ENCODE peak calls at places on chromosome 18, in five cellular contexts. P is omental fat pad; K is HTR-8/SVneo; S is stimulated activated CD4-positive, alpha-beta T cell treated with anti-CD3 and anti-CD28 coated beads, Interleukin-2, amount 100 ng/mL, for 48 hours; F is Ammon's horn. V is an unnamed sample.

GRCh38 chr18:48412339-48412929 is 3.3 kb upstream of the ZBTB7C start:
- DNase-seq in S (no peak), F (peak), P (no peak), K (peak), V (no peak)

GRCh38 chr18:79528846-79529245 is 133.1 kb downstream of the NFATC1 start:
- DNase-seq in F (peak), S (peak), P (peak), K (peak), V (peak)

GRCh38 chr18:48982269-48982668 is 31.5 kb upstream of the SMAD7 start:
- DNase-seq in F (no peak), S (no peak), K (no peak), P (no peak), V (no peak)

GRCh38 chr18:69703461-69703860 is 244.2 kb downstream of the CD226 start:
- DNase-seq in F (no peak), P (no peak), S (no peak), K (no peak), V (no peak)

GRCh38 chr18:36365836-36366775 is 68.6 kb downstream of the FHOD3 start:
- DNase-seq in S (no peak), F (no peak), K (no peak), P (no peak), V (no peak)

GRCh38 chr18:31581498-31582197 is 10.0 kb upstream of the TTR start:
- DNase-seq in P (no peak), F (no peak), S (no peak), K (peak), V (no peak)

GRCh38 chr18:69220529-69220928 is 180.2 kb upstream of the DOK6 start:
- DNase-seq in K (no peak), S (no peak), F (no peak), P (no peak), V (no peak)

GRCh38 chr18:6219116-6219717 is 195.5 kb downstream of the L3MBTL4 start:
- DNase-seq in P (no peak), S (no peak), F (peak), K (peak), V (no peak)

GRCh38 chr18:58562146-58562998 is 66.5 kb downstream of the ALPK2 start:
- DNase-seq in S (no peak), K (no peak), P (no peak), F (no peak), V (no peak)

GRCh38 chr18:55585586-55586521 is 2.1 kb downstream of the TCF4 start:
- DNase-seq in F (peak), K (no peak), P (no peak), S (no peak), V (no peak)

GRCh38 chr18:73119574-73119973 is 251.8 kb upstream of the NETO1 start:
- DNase-seq in F (no peak), P (no peak), S (no peak), K (no peak), V (no peak)

GRCh38 chr18:61292280-61292679 is 41.0 kb upstream of the CDH20 start:
- DNase-seq in F (no peak), K (no peak), S (no peak), P (no peak), V (no peak)

GRCh38 chr18:48563027-48563426 is 24.2 kb downstream of the CTIF start:
- DNase-seq in F (no peak), S (no peak), K (peak), P (no peak), V (no peak)

GRCh38 chr18:79851981-79852380 is 54.2 kb downstream of the KCNG2 start:
- DNase-seq in P (no peak), F (no peak), K (no peak), S (no peak), V (no peak)

GRCh38 chr18:31511098-31511497 is 13.1 kb downstream of the DSG2 start:
- DNase-seq in S (no peak), F (no peak), P (no peak), K (no peak), V (no peak)

GRCh38 chr18:70154591-70155194 is 50.8 kb downstream of the RTTN start:
- DNase-seq in P (no peak), S (no peak), K (peak), F (no peak), V (no peak)

GRCh38 chr18:43665239-43665788 is 388.0 kb upstream of the SYT4 start:
- DNase-seq in S (no peak), K (peak), F (peak), P (no peak), V (no peak)

GRCh38 chr18:62953663-62954062 is 238.3 kb downstream of the PHLPP1 start:
- DNase-seq in K (no peak), F (no peak), P (no peak), S (no peak), V (no peak)

GRCh38 chr18:29874519-29875098 is 1167.9 kb downstream of the DSC3 start:
- DNase-seq in K (peak), S (no peak), F (peak), P (no peak), V (no peak)

GRCh38 chr18:57789105-57789504 is 14.0 kb downstream of the ATP8B1 start:
- DNase-seq in F (no peak), P (no peak), S (no peak), K (no peak), V (no peak)

GRCh38 chr18:46917808-46918600 is 602 bp downstream of the KATNAL2 start:
- DNase-seq in F (peak), P (peak), K (peak), S (no peak), V (no peak)

GRCh38 chr18:74456017-74456408 is 1.1 kb downstream of the DIPK1C start:
- DNase-seq in S (no peak), F (no peak), K (no peak), P (no peak), V (no peak)